ENCODE peak calls at places on chromosomes 1 and 21, in four cellular contexts. One of them, this sample, is unnamed.

GRCh38 chr21:44432841-44433790 is 22.2 kb upstream of the LRRC3 start:
- DNase-seq in kidney glomerular epithelial cell: no peak
- DNase-seq in NCI-H510A treated with DMSO at 0.1 percent for 48 hours: no peak
- DNase-seq in iris pigment epithelial cell: no peak
- DNase-seq in this sample: no peak

GRCh38 chr1:92817986-92818764 is 13.7 kb upstream of the RPL5 start:
- DNase-seq in NCI-H510A treated with DMSO at 0.1 percent for 48 hours: no peak
- DNase-seq in kidney glomerular epithelial cell: no peak
- DNase-seq in iris pigment epithelial cell: peak
- DNase-seq in this sample: peak

GRCh38 chr1:180026556-180026955 is 71.9 kb downstream of the CEP350 start:
- DNase-seq in NCI-H510A treated with DMSO at 0.1 percent for 48 hours: no peak
- DNase-seq in kidney glomerular epithelial cell: no peak
- DNase-seq in iris pigment epithelial cell: peak
- DNase-seq in this sample: no peak

GRCh38 chr1:12376236-12377064 is 146.6 kb downstream of the VPS13D start:
- DNase-seq in kidney glomerular epithelial cell: no peak
- DNase-seq in iris pigment epithelial cell: peak
- DNase-seq in NCI-H510A treated with DMSO at 0.1 percent for 48 hours: no peak
- DNase-seq in this sample: no peak

GRCh38 chr1:5728956-5729355 is 263.3 kb downstream of the NPHP4 start:
- DNase-seq in NCI-H510A treated with DMSO at 0.1 percent for 48 hours: no peak
- DNase-seq in kidney glomerular epithelial cell: no peak
- DNase-seq in iris pigment epithelial cell: no peak
- DNase-seq in this sample: peak

GRCh38 chr1:101122452-101123166 is 97.0 kb upstream of the DPH5 start:
- DNase-seq in iris pigment epithelial cell: no peak
- DNase-seq in NCI-H510A treated with DMSO at 0.1 percent for 48 hours: no peak
- DNase-seq in kidney glomerular epithelial cell: no peak
- DNase-seq in this sample: no peak

GRCh38 chr1:160144921-160145320 is 6.5 kb upstream of the ATP1A4 start:
- DNase-seq in iris pigment epithelial cell: no peak
- DNase-seq in kidney glomerular epithelial cell: no peak
- DNase-seq in NCI-H510A treated with DMSO at 0.1 percent for 48 hours: no peak
- DNase-seq in this sample: no peak

GRCh38 chr1:200038987-200039848 is 11.7 kb downstream of the NR5A2 start:
- DNase-seq in NCI-H510A treated with DMSO at 0.1 percent for 48 hours: peak
- DNase-seq in kidney glomerular epithelial cell: no peak
- DNase-seq in iris pigment epithelial cell: peak
- DNase-seq in this sample: no peak

GRCh38 chr1:2946291-2946690 is 75.0 kb upstream of the ACTRT2 start:
- DNase-seq in NCI-H510A treated with DMSO at 0.1 percent for 48 hours: no peak
- DNase-seq in kidney glomerular epithelial cell: no peak
- DNase-seq in iris pigment epithelial cell: no peak
- DNase-seq in this sample: no peak

GRCh38 chr1:215568287-215568692 is 1.2 kb downstream of the KCTD3 start:
- DNase-seq in kidney glomerular epithelial cell: peak
- DNase-seq in iris pigment epithelial cell: peak
- DNase-seq in NCI-H510A treated with DMSO at 0.1 percent for 48 hours: no peak
- DNase-seq in this sample: no peak

GRCh38 chr1:222618880-222619321 is 1.0 kb downstream of the MIA3 start:
- DNase-seq in iris pigment epithelial cell: peak
- DNase-seq in NCI-H510A treated with DMSO at 0.1 percent for 48 hours: peak
- DNase-seq in kidney glomerular epithelial cell: peak
- DNase-seq in this sample: peak